ENCODE peak calls at places on chromosomes 4 and X, in nine cellular contexts. U is PC-9, T is tibial nerve, F is stomach, R is psoas muscle, H is aorta, S is left lung, B is mesenchymal stem cell, O is iPS DF 6.9. E is an unnamed sample. For H3K9me3, the result is how much of the 10 kb centered on the place peaks cover.

GRCh38 chr4:132065940-132066495 is 1083.1 kb upstream of the PCDH10 start:
- DNase-seq in R (no peak), F (no peak), O (no peak), U (no peak), H (no peak), B (peak), S (no peak), T (no peak), E (no peak)

GRCh38 chr4:145218251-145218650 is 37.9 kb upstream of the OTUD4 start:
- DNase-seq in T (no peak), H (no peak), U (no peak), R (no peak), F (no peak), B (no peak), S (no peak), O (no peak), E (peak)

GRCh38 chr4:56048621-56049427 is 100.1 kb downstream of the CEP135 start:
- DNase-seq in T (no peak), F (peak), U (peak), H (peak), O (no peak), S (peak), R (peak), B (peak), E (peak)

GRCh38 chr4:145870155-145871020 is 68.2 kb downstream of the ZNF827 start:
- DNase-seq in O (no peak), H (no peak), B (no peak), R (no peak), T (no peak), F (no peak), U (no peak), S (no peak), E (no peak)

GRCh38 chrX:154013614-154014360 is 5.9 kb downstream of the IRAK1 start:
- DNase-seq in T (no peak), U (peak), F (peak), R (no peak), B (peak), S (peak), O (no peak), H (no peak), E (no peak)

GRCh38 chrX:7925867-7926472 is 1.2 kb downstream of the PNPLA4 start:
- DNase-seq in O (no peak), T (no peak), B (peak), S (no peak), R (peak), F (peak), U (peak), H (peak), E (peak)

GRCh38 chr4:40699648-40700047 is 50.1 kb upstream of the NSUN7 start:
- DNase-seq in S (no peak), R (no peak), U (no peak), O (no peak), B (peak), F (no peak), T (no peak), H (no peak), E (no peak)

GRCh38 chrX:21174439-21174838 is 199.8 kb upstream of the CNKSR2 start:
- DNase-seq in F (no peak), T (no peak), R (no peak), O (no peak), S (no peak), H (no peak), U (no peak), B (no peak), E (no peak)

GRCh38 chr4:185235480-185236154 is 26.2 kb downstream of the SNX25 start:
- DNase-seq in U (peak), T (no peak), O (no peak), S (no peak), R (no peak), F (no peak), H (no peak), B (peak), E (no peak)

GRCh38 chr4:72340803-72341431 is 228.1 kb downstream of the ADAMTS3 start:
- DNase-seq in H (no peak), F (no peak), U (no peak), R (no peak), T (no peak), S (no peak), B (no peak), O (no peak), E (no peak)

GRCh38 chr4:67397931-67398330 is 147.4 kb downstream of the CENPC start:
- DNase-seq in F (no peak), T (no peak), S (no peak), R (no peak), H (no peak), U (no peak), B (no peak), O (no peak), E (no peak)

GRCh38 chr4:183987987-183988392 is 82.9 kb downstream of the STOX2 start:
- DNase-seq in B (peak), T (peak), S (no peak), U (peak), F (peak), O (peak), R (peak), H (peak), E (peak)

GRCh38 chr4:151781026-151781425 is 20.2 kb upstream of the GATB start:
- DNase-seq in T (no peak), B (no peak), F (no peak), S (no peak), H (no peak), O (no peak), U (no peak), R (no peak), E (no peak)

GRCh38 chr4:153916273-153916755 is 127.4 kb upstream of the SFRP2 start:
- DNase-seq in H (no peak), U (no peak), R (no peak), T (no peak), O (no peak), F (no peak), B (no peak), S (no peak), E (no peak)

GRCh38 chr4:151921811-151922210 is 161.0 kb upstream of the GATB start:
- DNase-seq in T (no peak), R (no peak), O (no peak), H (no peak), B (no peak), S (no peak), U (no peak), F (no peak), E (no peak)

GRCh38 chrX:22629105-22629725 is 356.5 kb downstream of the CBLL2 start:
- DNase-seq in S (no peak), B (peak), F (no peak), T (no peak), R (no peak), U (no peak), H (no peak), O (no peak), E (no peak)

GRCh38 chrX:45187731-45188130 is 12.9 kb downstream of the DIPK2B start:
- DNase-seq in R (no peak), T (no peak), H (no peak), O (no peak), B (no peak), S (no peak), U (no peak), F (no peak), E (no peak)

GRCh38 chrX:153539171-153539978 is 21.9 kb downstream of the ATP2B3 start:
- DNase-seq in O (peak), H (peak), U (peak), T (peak), R (peak), B (peak), S (peak), F (peak), E (peak)

GRCh38 chr4:10061650-10062415 is 40.5 kb upstream of the SLC2A9 start:
- DNase-seq in R (no peak), O (no peak), B (no peak), T (no peak), U (no peak), F (no peak), H (no peak), S (no peak), E (no peak)

GRCh38 chr4:74181225-74181624 is 23.3 kb downstream of the MTHFD2L start:
- DNase-seq in O (no peak), U (no peak), B (peak), F (no peak), S (no peak), T (no peak), H (no peak), R (no peak), E (no peak)

GRCh38 chr4:42640613-42641012 is 16.3 kb downstream of the ATP8A1 start:
- DNase-seq in O (no peak), R (no peak), S (no peak), B (no peak), F (no peak), U (no peak), H (no peak), T (no peak), E (no peak)
- H3K27ac ChIP-seq in O (no peak), R (no peak), S (no peak), B (no peak), F (no peak), U (no peak), H (no peak), T (no peak), E (no peak)

GRCh38 chr4:105836537-105836936 is 58.7 kb upstream of the NPNT start:
- DNase-seq in F (no peak), S (no peak), O (no peak), B (no peak), T (no peak), H (no peak), U (no peak), R (no peak), E (no peak)

GRCh38 chr4:105837037-105837436 is 58.2 kb upstream of the NPNT start:
- DNase-seq in S (no peak), R (no peak), T (no peak), O (no peak), B (no peak), F (no peak), H (no peak), U (no peak), E (no peak)

GRCh38 chr4:105835177-105835576 is 60.1 kb upstream of the NPNT start:
- DNase-seq in O (no peak), F (no peak), S (no peak), T (no peak), R (no peak), H (no peak), B (no peak), U (no peak), E (no peak)

GRCh38 chr4:105840426-105841174 is 54.7 kb upstream of the NPNT start:
- DNase-seq in H (no peak), F (no peak), R (no peak), S (no peak), O (no peak), B (no peak), U (no peak), T (no peak), E (no peak)

GRCh38 chr4:105838082-105838481 is 57.2 kb upstream of the NPNT start:
- DNase-seq in F (no peak), H (no peak), U (no peak), T (no peak), R (no peak), B (no peak), O (no peak), S (no peak), E (no peak)
- H3K9me3 ChIP-seq in F (under half), H (under half), U (under half), T (under half), R (under half), B (under half), O (under half), S (under half), E (under half)

GRCh38 chr4:6909970-6910339 is 329 bp downstream of the TBC1D14 start:
- DNase-seq in H (no peak), U (no peak), R (peak), S (peak), O (no peak), B (no peak), F (no peak), T (no peak), E (no peak)
- H3K27ac ChIP-seq in H (no peak), U (no peak), R (peak), S (peak), O (no peak), B (no peak), F (peak), T (peak), E (peak)

GRCh38 chrX:152450076-152450475 is 1.0 kb downstream of the GABRA3 start:
- DNase-seq in F (no peak), S (no peak), H (no peak), R (no peak), T (no peak), U (no peak), B (no peak), O (no peak), E (no peak)
- H3K9me3 ChIP-seq in F (under half), S (under half), H (under half), R (under half), T (under half), U (under half), B (under half), O (under half), E (under half)

DNA sequence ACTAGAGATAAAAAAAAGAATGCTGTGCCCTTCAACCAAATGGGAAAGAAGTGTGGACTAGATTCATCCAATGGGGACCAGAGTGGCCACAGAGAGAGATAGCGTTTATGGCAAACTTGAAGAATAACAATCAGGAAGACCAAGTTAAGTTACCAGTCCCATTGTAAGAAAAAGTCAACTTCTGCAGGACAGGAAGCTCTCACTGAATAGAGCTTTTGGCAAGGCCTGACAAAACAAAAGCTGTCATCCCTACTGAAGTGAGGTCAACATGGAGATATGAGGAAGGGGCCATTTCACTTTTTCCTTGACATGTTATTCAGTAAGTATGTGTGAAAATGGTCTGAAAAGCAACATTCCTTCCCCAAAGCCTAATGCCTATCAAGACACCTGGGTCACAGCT is 111.8 kb upstream of the KLHL13 start:
- DNase-seq in S (no peak), H (no peak), T (no peak), B (no peak), R (no peak), U (no peak), F (no peak), O (no peak), E (no peak)
- H3K27ac ChIP-seq in S (no peak), H (no peak), T (no peak), B (no peak), R (no peak), U (no peak), F (no peak), O (no peak), E (no peak)

GRCh38 chrX:16712116-16712824 is at the start of gene CTPS2:
- DNase-seq in U (peak), H (peak), F (peak), B (peak), R (peak), T (peak), S (peak), O (no peak), E (peak)

GRCh38 chrX:16718824-16719333 is 533 bp upstream of the SYAP1 start:
- DNase-seq in B (no peak), H (no peak), U (no peak), R (no peak), T (no peak), O (no peak), S (no peak), F (no peak), E (no peak)

GRCh38 chrX:16712825-16713155 is 321 bp upstream of the CTPS2 start:
- DNase-seq in R (no peak), O (no peak), B (no peak), U (no peak), H (no peak), T (no peak), S (no peak), F (no peak), E (no peak)

GRCh38 chrX:16711219-16712115 is 1.0 kb downstream of the CTPS2 start:
- DNase-seq in B (no peak), O (no peak), T (no peak), R (peak), F (no peak), U (no peak), H (peak), S (no peak), E (no peak)

DNA sequence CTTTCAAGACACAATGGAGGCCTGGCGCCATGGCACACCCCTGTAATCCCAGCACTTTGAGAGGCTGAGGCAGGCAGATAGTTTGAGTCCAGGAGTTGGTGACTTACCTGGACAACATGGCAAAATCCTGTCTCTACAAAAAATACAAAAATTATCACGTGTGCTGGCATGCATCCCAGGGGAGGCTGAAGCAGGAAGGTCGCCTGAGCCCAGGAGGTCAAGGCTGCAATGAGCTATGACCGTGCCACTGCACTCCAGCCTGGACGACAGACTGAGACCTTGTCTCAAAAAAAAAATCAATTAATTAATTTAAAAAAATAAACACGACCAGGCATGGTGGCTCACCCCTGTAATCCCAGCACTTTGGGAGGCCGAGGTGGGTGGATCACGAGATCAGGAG is 2.0 kb upstream of the CTPS2 start:
- DNase-seq in S (no peak), U (no peak), H (no peak), R (no peak), O (no peak), T (no peak), F (no peak), B (no peak), E (no peak)
- H3K9me3 ChIP-seq in S (under half), U (under half), H (under half), R (under half), O (under half), T (under half), F (under half), B (under half), E (under half)

GRCh38 chr4:98662619-98663225 is 4.3 kb upstream of the TSPAN5 start:
- DNase-seq in H (no peak), B (no peak), R (no peak), U (no peak), S (no peak), T (no peak), O (no peak), F (no peak), E (no peak)

GRCh38 chr4:98661356-98662054 is 3.1 kb upstream of the TSPAN5 start:
- DNase-seq in R (no peak), O (no peak), B (peak), T (no peak), S (no peak), H (no peak), U (no peak), F (no peak), E (no peak)

GRCh38 chr4:98659741-98660507 is 1.5 kb upstream of the TSPAN5 start:
- DNase-seq in O (no peak), F (no peak), H (no peak), R (no peak), S (no peak), T (no peak), U (no peak), B (peak), E (no peak)

GRCh38 chr4:98663226-98664006 is 5.0 kb upstream of the TSPAN5 start:
- DNase-seq in U (no peak), R (peak), S (no peak), O (no peak), B (no peak), F (no peak), H (peak), T (peak), E (no peak)

DNA sequence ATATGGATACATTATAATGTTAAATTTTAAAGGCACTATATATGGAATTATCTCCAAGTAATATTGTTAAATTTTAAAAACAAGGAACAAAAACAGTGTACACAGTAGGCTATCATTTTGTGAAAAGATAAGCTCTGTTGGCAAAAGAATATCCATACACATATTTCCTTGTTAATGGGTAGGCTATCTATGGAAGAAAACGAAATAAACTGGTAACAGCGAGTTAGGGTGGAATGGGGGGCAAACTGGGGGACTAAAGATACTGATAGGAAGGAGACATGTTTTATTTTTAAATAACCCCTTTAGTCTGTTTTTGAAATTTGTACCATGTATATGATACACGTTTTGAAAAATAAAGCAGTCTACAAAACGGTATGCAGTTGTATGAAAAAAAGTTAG is 3.6 kb upstream of the TSPAN5 start:
- DNase-seq in O (no peak), B (no peak), F (no peak), S (no peak), H (no peak), R (no peak), T (no peak), U (no peak), E (no peak)
- H3K27ac ChIP-seq in O (no peak), B (no peak), F (no peak), S (no peak), H (no peak), R (no peak), T (no peak), U (peak), E (no peak)

GRCh38 chr4:41747230-41748055 is 1.1 kb downstream of the PHOX2B start:
- DNase-seq in O (no peak), R (no peak), F (no peak), T (no peak), U (no peak), B (no peak), H (no peak), S (peak), E (no peak)
- H3K9me3 ChIP-seq in O (under half), R (under half), F (under half), T (under half), U (under half), B (under half), H (under half), S (under half), E (under half)

DNA sequence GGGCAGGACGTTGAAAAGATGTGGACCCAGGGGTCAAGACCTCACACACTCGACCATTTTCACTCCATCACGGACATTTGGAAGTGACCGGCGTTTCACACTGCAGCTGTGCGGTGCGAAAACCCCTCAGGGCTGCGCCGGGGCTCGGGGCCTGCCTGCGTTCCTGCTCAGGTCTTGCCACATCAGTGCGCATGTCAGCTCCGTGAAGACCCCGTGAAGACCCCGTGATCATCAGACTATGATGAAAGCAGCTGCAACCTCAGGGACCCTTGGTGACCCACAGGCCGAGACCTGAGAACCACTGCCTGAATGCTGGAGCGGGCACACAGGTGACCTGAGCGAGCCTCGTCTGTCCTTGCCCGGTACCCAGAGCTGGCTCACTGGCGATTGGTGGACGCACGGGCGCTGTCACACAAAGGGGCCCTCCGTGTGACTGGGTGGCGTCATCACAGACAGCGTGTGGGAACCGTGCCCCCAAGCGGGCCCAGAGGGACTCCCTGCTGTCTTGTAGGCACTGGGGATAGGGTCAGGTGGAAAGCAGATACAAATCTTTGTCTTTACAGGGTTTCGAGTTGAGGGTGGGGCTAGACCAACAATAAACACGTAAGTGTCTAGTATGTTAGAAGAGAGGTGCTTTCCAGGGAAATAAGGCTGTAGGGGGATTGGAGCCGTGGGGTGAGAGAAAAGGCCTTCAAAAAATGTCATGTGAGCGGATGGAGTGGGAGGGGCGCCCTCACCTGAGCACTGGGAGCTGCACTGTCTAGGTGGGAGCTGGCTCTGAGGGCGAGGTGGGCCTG is 12.7 kb downstream of the MSANTD1 start:
- DNase-seq in T (peak), U (no peak), R (no peak), F (peak), B (no peak), H (no peak), O (no peak), S (peak), E (peak)
- H3K27ac ChIP-seq in T (no peak), U (no peak), R (no peak), F (no peak), B (no peak), H (no peak), O (no peak), S (no peak), E (no peak)

E was measured in adrenal gland.